ENCODE peak calls at places on chromosomes 16 and 17, in nine cellular contexts. G is type B pancreatic cell, F is WERI-Rb-1, E is heart right ventricle, W is osteocyte, C is BJ, Z is fibroblast of lung, X is fibroblast of villous mesenchyme, T is cardiac muscle cell. Q is an unnamed sample.
A peak's percentile ranks its signal among the peaks of the same experiment; 100 is the strongest.

GRCh38 chr17:33381201-33381600 is 88.1 kb upstream of the ASIC2 start:
- DNase-seq in W (no peak), F (no peak), X (peak; percentile 16), C (no peak), G (no peak), Z (no peak), E (no peak), T (no peak), Q (no peak)

GRCh38 chr17:13351046-13351445 is 250.7 kb downstream of the HS3ST3A1 start:
- DNase-seq in C (peak; percentile 47), E (no peak), T (no peak), G (no peak), F (no peak), Z (peak; percentile 95), W (no peak), X (no peak), Q (no peak)

GRCh38 chr17:26809033-26809432 is 484.9 kb upstream of the WSB1 start:
- DNase-seq in X (peak; percentile 15), E (no peak), F (no peak), C (no peak), Z (peak; percentile 11), T (no peak), W (no peak), G (no peak), Q (no peak)

GRCh38 chr16:56662357-56663354 is 4.9 kb downstream of the MT1F start:
- DNase-seq in C (no peak), Z (no peak), T (no peak), W (no peak), X (no peak), G (no peak), F (no peak), E (no peak), Q (no peak)

GRCh38 chr17:60641810-60642220 is 35.8 kb upstream of the BCAS3 start:
- DNase-seq in Z (peak; percentile 71), E (peak; percentile 78), C (peak; percentile 5), W (peak; percentile 87), X (peak; percentile 88), T (peak; percentile 90), G (no peak), F (peak; percentile 82), Q (peak; percentile 29)

GRCh38 chr16:75462804-75463203 is 1.7 kb downstream of the TMEM170A start:
- DNase-seq in W (no peak), F (no peak), X (peak; percentile 12), Z (no peak), C (no peak), G (no peak), E (no peak), T (no peak), Q (no peak)

GRCh38 chr16:27642753-27643152 is 92.8 kb downstream of the KATNIP start:
- DNase-seq in C (no peak), W (no peak), X (peak; percentile 31), F (peak; percentile 68), E (no peak), G (no peak), T (no peak), Z (peak; percentile 20), Q (no peak)

GRCh38 chr16:30951785-30952184 is 2.9 kb downstream of the ORAI3 start:
- DNase-seq in X (peak; percentile 34), F (no peak), G (no peak), W (no peak), C (no peak), E (peak; percentile 50), T (no peak), Z (peak; percentile 56), Q (no peak)

DNA sequence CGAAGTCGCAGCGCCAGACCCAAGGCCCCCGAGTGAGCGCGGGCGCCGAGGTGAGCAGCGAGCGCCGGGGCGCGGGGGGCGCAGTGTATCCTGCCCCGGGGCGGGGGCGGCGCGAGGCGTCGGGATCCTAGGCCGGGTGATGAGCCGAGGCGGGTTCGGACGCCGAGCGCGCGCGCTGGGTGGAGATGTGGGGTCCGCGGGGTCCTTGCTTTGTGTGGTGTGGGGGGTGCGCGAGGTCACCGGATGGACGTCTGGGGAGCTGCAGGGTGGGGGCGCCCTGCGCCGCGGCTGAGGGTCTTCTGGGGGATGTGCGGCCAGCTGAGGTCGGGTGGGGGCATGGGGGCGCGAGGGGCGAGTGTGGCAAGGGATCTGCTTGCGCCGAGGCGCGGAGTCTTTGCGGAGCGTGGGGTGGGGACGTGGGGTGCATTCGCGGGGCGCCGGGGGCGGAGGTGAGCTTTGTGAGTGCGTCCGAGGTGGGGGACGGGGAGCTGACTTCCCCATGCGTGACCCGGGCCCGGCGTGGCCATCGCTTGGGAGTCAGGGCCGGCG is 560 bp downstream of the RAI1 start:
- DNase-seq in W (no peak), F (peak; percentile 53), Z (peak; percentile 30), C (no peak), T (no peak), X (peak; percentile 32), G (no peak), E (peak; percentile 60), Q (no peak)
- TF ChIP-seq CTCF in W (no peak), F (no peak), Z (no peak), C (peak; percentile 12), T (no peak), X (no peak), G (no peak), E (no peak), Q (no peak)

GRCh38 chr17:40857535-40857934 is 9.5 kb downstream of the KRT12 start:
- DNase-seq in T (no peak), X (peak; percentile 48), E (no peak), G (no peak), C (no peak), W (no peak), Z (peak; percentile 16), F (no peak), Q (peak; percentile 54)

GRCh38 chr17:40859536-40859935 is 7.5 kb downstream of the KRT12 start:
- DNase-seq in W (no peak), C (no peak), T (no peak), F (no peak), Z (no peak), E (no peak), X (no peak), G (no peak), Q (no peak)

GRCh38 chr17:40866838-40867237 is at the start of gene KRT12:
- DNase-seq in F (no peak), W (no peak), C (no peak), T (no peak), E (no peak), Z (no peak), G (no peak), X (no peak), Q (no peak)

GRCh38 chr17:40864661-40865380 is 2.2 kb downstream of the KRT12 start:
- DNase-seq in T (no peak), Z (peak; percentile 20), F (no peak), X (no peak), W (no peak), G (no peak), C (no peak), E (no peak), Q (no peak)

DNA sequence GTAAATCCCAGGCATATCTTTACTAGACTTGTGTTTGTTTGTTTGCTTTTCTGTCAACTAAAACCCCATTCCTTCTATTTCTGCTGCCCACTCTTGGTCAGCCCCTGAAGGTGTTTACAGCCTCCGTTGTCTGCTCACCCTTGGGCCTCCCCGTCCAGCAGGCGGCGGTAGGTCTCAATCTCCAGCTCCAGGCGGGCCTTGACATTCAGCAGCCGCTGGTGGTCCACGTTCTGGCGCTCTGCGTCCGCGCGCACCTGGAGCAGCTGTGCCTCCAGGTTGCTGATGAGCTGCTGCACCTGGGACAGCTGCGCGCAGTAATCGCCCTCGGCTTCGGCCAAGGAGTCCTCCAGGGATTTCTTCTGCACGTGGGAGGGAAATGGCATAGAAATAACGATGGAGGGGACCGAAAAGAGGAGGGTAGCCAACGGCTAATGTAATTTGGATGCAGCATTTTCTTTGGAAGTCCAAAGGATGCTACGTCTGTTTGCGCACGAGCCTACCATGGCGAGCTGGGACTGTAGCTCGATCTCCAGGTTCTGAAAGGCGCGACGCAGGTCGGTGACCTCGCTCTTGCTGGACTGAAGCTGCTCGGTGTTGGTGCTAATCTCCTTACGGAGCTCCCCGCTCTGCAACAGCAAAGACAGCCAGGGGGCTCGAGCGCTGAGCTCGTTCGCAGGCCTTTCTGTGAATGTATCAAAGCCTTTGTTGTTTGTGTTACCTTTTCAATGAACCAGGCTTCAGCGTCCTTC is 3.9 kb downstream of the KRT12 start:
- DNase-seq in E (no peak), T (peak; percentile 24), W (no peak), Z (peak; percentile 9), F (peak; percentile 33), C (no peak), G (no peak), X (no peak), Q (no peak)
- TF ChIP-seq CTCF in E (no peak), T (peak; percentile 58), W (peak; percentile 27), Z (peak; percentile 49), F (peak; percentile 40), C (no peak), G (peak; percentile 56), X (peak; percentile 60), Q (peak; percentile 4)

DNA sequence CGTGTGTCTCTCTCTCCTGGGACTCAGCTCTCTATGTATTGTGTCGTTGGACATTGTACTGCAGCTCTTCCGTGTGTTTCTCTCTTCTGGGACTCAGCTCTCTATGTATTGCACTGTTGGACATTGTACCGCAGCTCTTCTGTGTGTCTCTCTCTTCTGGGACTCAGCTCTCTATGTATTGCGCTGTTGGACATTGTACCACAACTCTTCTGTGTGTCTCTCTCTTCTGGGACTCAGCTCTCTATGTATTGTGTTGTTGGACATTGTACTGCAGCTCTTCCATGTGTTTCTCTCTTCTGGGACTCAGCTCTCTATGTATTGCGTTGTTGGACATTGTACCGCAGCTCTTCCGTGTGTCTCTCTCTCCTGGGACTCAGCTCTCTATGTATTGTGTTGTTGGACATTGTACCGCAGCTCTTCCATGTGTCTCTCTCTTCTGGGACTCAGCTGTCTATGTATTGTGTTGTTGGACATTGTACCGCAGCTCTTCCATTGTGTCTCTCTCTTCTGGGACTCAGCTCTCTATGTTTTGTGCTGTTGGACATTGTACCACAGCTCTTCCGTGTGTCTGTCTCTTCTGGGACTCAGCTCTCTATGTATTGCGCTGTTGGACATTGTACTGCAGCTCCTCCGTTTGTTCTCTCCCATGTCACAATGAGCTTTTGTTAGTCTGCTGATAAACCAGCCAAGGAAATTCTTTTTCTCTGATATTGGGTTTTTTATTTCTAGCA is 84.8 kb downstream of the RPTOR start:
- DNase-seq in G (no peak), F (no peak), Z (no peak), W (no peak), C (no peak), E (no peak), X (no peak), T (no peak), Q (no peak)
- TF ChIP-seq CTCF in G (no peak), F (no peak), Z (no peak), W (no peak), C (no peak), E (no peak), X (no peak), T (no peak), Q (no peak)

DNA sequence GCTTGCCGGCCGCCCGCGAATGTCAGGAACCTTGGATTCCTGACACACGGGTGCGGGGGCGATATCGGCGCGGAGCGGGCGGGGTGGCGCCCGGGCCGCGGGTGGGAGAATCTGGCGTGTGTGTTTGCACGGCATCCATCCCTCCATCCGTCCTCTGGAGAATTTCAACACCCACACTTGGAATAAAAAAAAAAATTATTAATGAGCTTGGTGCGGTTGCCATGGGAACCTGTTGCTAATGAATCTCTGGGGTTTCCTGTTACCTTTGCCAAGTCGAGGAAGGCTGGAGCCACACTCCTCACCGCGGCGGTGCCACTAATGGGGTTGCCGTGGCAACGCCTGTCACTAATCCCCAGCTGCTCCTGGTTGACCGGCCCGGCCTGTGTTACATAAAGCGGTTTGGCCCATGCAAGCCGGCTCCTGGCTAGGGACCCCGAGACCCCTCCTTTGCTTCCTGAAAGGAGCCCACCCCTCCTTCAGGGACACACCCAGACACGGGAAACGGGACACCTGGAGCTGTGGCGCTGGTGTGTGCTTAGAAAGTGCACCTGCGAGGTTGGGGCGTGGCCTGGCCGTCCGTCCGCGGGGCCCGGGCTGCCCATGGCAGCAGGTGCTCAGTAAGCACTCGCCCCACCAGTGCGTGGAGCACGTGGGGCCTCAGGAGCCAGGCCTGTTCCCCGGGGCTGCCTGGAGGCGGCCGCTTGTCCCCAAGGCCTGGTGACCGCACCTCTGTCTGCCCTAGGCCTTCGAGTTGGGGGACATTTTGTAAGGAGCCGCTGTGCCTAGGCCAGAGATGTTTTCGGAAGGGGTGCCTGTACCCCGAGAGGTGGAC is 14.6 kb downstream of the CACNA1H start:
- DNase-seq in G (no peak), C (no peak), T (no peak), X (no peak), Z (peak; percentile 87), W (no peak), E (no peak), F (peak; percentile 82), Q (no peak)
- TF ChIP-seq CTCF in G (no peak), C (no peak), T (no peak), X (no peak), Z (no peak), W (no peak), E (no peak), F (no peak), Q (no peak)